ENCODE peak calls at places on chromosomes 1 and 21, in six cellular contexts. W, X, B, L, F and J are unnamed samples.
A peak's percentile ranks its signal among the peaks of the same experiment; 100 is the strongest.

GRCh38 chr1:51624851-51625250 is 8.0 kb downstream of the OSBPL9 start:
- DNase-seq in W (no peak), X (no peak), B (peak; percentile 35), L (no peak), F (no peak), J (no peak)

GRCh38 chr21:30468912-30469812 is 11.0 kb downstream of the KRTAP19-1 start:
- DNase-seq in W (no peak), X (no peak), B (no peak), L (no peak), F (no peak), J (no peak)

GRCh38 chr1:44511769-44512168 is 106.7 kb downstream of the RNF220 start:
- DNase-seq in W (no peak), X (no peak), B (no peak), L (no peak), F (no peak), J (no peak)

GRCh38 chr1:61083014-61083798 is 845 bp downstream of the NFIA start:
- DNase-seq in W (no peak), X (peak; percentile 70), B (no peak), L (peak; percentile 77), F (no peak), J (no peak)

GRCh38 chr1:64691631-64692030 is 53.2 kb upstream of the RAVER2 start:
- DNase-seq in W (no peak), X (no peak), B (no peak), L (peak; percentile 13), F (no peak), J (no peak)

GRCh38 chr1:217524787-217525520 is 105.9 kb downstream of the GPATCH2 start:
- DNase-seq in W (no peak), X (no peak), B (no peak), L (peak; percentile 48), F (no peak), J (no peak)

GRCh38 chr1:182666736-182667135 is 17.7 kb downstream of the RGS8 start:
- DNase-seq in W (no peak), X (no peak), B (no peak), L (no peak), F (no peak), J (no peak)

GRCh38 chr1:198269352-198269940 is 112.6 kb downstream of the NEK7 start:
- DNase-seq in W (no peak), X (no peak), B (no peak), L (peak; percentile 47), F (no peak), J (no peak)

GRCh38 chr1:226989081-226989747 is 49.1 kb downstream of the COQ8A start:
- DNase-seq in W (no peak), X (peak; percentile 34), B (no peak), L (no peak), F (no peak), J (no peak)

GRCh38 chr1:179807691-179808485 is 64.8 kb downstream of the FAM163A start:
- DNase-seq in W (no peak), X (no peak), B (no peak), L (peak; percentile 70), F (no peak), J (no peak)

GRCh38 chr21:16376673-16377072 is 646.9 kb downstream of the USP25 start:
- DNase-seq in W (no peak), X (no peak), B (no peak), L (no peak), F (no peak), J (no peak)

GRCh38 chr21:39307466-39307865 is 6.0 kb downstream of the BRWD1 start:
- DNase-seq in W (no peak), X (no peak), B (no peak), L (no peak), F (no peak), J (no peak)

GRCh38 chr1:11898086-11898785 is 28.0 kb downstream of the KIAA2013 start:
- DNase-seq in W (no peak), X (no peak), B (no peak), L (no peak), F (no peak), J (no peak)

GRCh38 chr1:150626150-150626549 is 3.3 kb downstream of the ENSA start:
- DNase-seq in W (no peak), X (no peak), B (peak; percentile 85), L (no peak), F (no peak), J (no peak)

GRCh38 chr1:42456010-42456753 is at the start of the genes PPCS and ZMYND12:
- DNase-seq in W (peak; percentile 87), X (peak; percentile 92), B (peak; percentile 85), L (peak; percentile 91), F (peak; percentile 74), J (peak; percentile 92)

GRCh38 chr1:110749960-110750359 is 75.2 kb upstream of the KCNA3 start:
- DNase-seq in W (peak; percentile 17), X (no peak), B (no peak), L (no peak), F (no peak), J (no peak)

GRCh38 chr1:6249732-6250689 is 6.0 kb downstream of the HES3 start:
- DNase-seq in W (no peak), X (peak; percentile 49), B (no peak), L (no peak), F (no peak), J (no peak)

GRCh38 chr1:2044510-2045319 is 5.5 kb upstream of the PRKCZ start:
- DNase-seq in W (peak; percentile 15), X (peak; percentile 81), B (peak; percentile 71), L (peak; percentile 74), F (peak; percentile 74), J (no peak)

GRCh38 chr1:168783831-168784230 is 54.8 kb upstream of the DPT start:
- DNase-seq in W (no peak), X (no peak), B (no peak), L (peak; percentile 88), F (no peak), J (peak; percentile 28)

GRCh38 chr1:43774359-43774758 is 67.0 kb downstream of the ST3GAL3 start:
- DNase-seq in W (no peak), X (no peak), B (no peak), L (peak; percentile 90), F (peak; percentile 10), J (no peak)

GRCh38 chr1:172837816-172838680 is 179.1 kb downstream of the FASLG start:
- DNase-seq in W (no peak), X (no peak), B (no peak), L (peak; percentile 65), F (no peak), J (no peak)